ENCODE peak calls at places on chromosomes 5 and 9, in eight cellular contexts. E, X, A, U, K, M, T and V are unnamed samples.

GRCh38 chr9:92634712-92635605 is 35.0 kb downstream of the IPPK start:
- DNase-seq in M (peak), T (no peak), U (peak), E (peak), K (peak), X (peak), A (no peak), V (no peak)

GRCh38 chr5:80055491-80056170 is 20.5 kb downstream of the THBS4 start:
- DNase-seq in U (no peak), X (no peak), M (no peak), E (no peak), T (no peak), K (no peak), A (peak), V (no peak)

GRCh38 chr5:148290271-148291195 is 21.7 kb upstream of the SPINK7 start:
- DNase-seq in M (peak), T (no peak), U (no peak), E (no peak), X (no peak), K (no peak), A (no peak), V (no peak)

GRCh38 chr5:110086658-110087388 is 397.1 kb downstream of the MAN2A1 start:
- DNase-seq in M (peak), E (peak), T (peak), A (no peak), U (no peak), K (no peak), X (peak), V (peak)

GRCh38 chr5:60945760-60946253 is 802 bp downstream of the NDUFAF2 start:
- DNase-seq in K (no peak), A (no peak), X (peak), E (peak), M (peak), T (peak), U (no peak), V (no peak)

GRCh38 chr5:150106669-150107068 is 20.3 kb upstream of the CSF1R start:
- DNase-seq in A (no peak), K (no peak), T (no peak), E (no peak), X (peak), U (no peak), M (peak), V (no peak)

GRCh38 chr5:82562696-82563240 is 284.6 kb upstream of the RPS23 start:
- DNase-seq in M (no peak), U (no peak), K (no peak), T (no peak), X (no peak), A (no peak), E (no peak), V (no peak)

GRCh38 chr9:1362845-1363244 is 312.7 kb downstream of the DMRT2 start:
- DNase-seq in M (no peak), X (no peak), E (no peak), U (no peak), K (no peak), A (no peak), T (no peak), V (no peak)

GRCh38 chr9:34384368-34385165 is 7.9 kb upstream of the MYORG start:
- DNase-seq in M (no peak), U (no peak), E (no peak), K (no peak), T (no peak), X (no peak), A (no peak), V (no peak)

GRCh38 chr9:34644766-34645314 is 1.6 kb upstream of the GALT start:
- DNase-seq in E (no peak), M (no peak), A (no peak), U (no peak), K (no peak), X (no peak), T (no peak), V (no peak)

GRCh38 chr5:74035521-74035937 is 409.5 kb downstream of the ARHGEF28 start:
- DNase-seq in T (peak), U (no peak), X (peak), E (peak), A (no peak), K (no peak), M (peak), V (no peak)

GRCh38 chr5:125409101-125409495 is 662.7 kb upstream of the ZNF608 start:
- DNase-seq in K (no peak), E (no peak), U (no peak), M (no peak), T (no peak), A (no peak), X (no peak), V (no peak)

GRCh38 chr9:75876999-75877647 is 13.3 kb upstream of the PCSK5 start:
- DNase-seq in U (no peak), E (no peak), K (no peak), A (peak), M (no peak), X (no peak), T (no peak), V (no peak)

GRCh38 chr9:113456235-113456634 is 7.3 kb upstream of the RGS3 start:
- DNase-seq in M (no peak), E (peak), K (no peak), U (no peak), A (no peak), X (no peak), T (no peak), V (no peak)

GRCh38 chr9:35646583-35647265 is 4.0 kb downstream of the SIT1 start:
- DNase-seq in K (peak), X (peak), U (peak), T (no peak), E (peak), M (peak), A (no peak), V (no peak)

GRCh38 chr5:102450313-102450990 is 48.3 kb downstream of the SLCO6A1 start:
- DNase-seq in E (no peak), T (no peak), A (no peak), X (no peak), K (no peak), M (no peak), U (no peak), V (no peak)

GRCh38 chr5:58481828-58482227 is 9.4 kb upstream of the GAPT start:
- DNase-seq in T (no peak), M (no peak), K (no peak), E (no peak), X (no peak), U (no peak), A (no peak), V (no peak)

GRCh38 chr9:84337252-84337651 is 3.3 kb downstream of the SLC28A3 start:
- DNase-seq in E (no peak), M (no peak), X (no peak), T (no peak), U (no peak), A (no peak), K (no peak), V (no peak)

GRCh38 chr9:112841261-112841660 is 49.4 kb downstream of the SLC46A2 start:
- DNase-seq in E (no peak), X (no peak), U (no peak), K (no peak), M (peak), T (no peak), A (no peak), V (no peak)

GRCh38 chr9:35666045-35666444 is 1.1 kb upstream of the ARHGEF39 start:
- DNase-seq in U (no peak), M (no peak), X (no peak), T (no peak), K (no peak), E (no peak), A (no peak), V (no peak)

GRCh38 chr9:90907790-90908189 is 106.2 kb downstream of the SYK start:
- DNase-seq in M (no peak), T (no peak), U (no peak), K (no peak), E (no peak), A (no peak), X (no peak), V (no peak)

GRCh38 chr5:175728885-175729828 is 71.3 kb downstream of the HRH2 start:
- DNase-seq in E (no peak), M (no peak), T (no peak), K (no peak), X (no peak), A (no peak), U (no peak), V (no peak)

GRCh38 chr9:12720551-12720950 is 27.4 kb downstream of the TYRP1 start:
- DNase-seq in T (no peak), U (no peak), K (no peak), M (no peak), X (no peak), E (no peak), A (no peak), V (no peak)

GRCh38 chr5:176501333-176501732 is 35.9 kb downstream of the RNF44 start:
- DNase-seq in X (no peak), A (no peak), U (no peak), T (peak), M (no peak), E (peak), K (no peak), V (peak)

GRCh38 chr5:129406440-129406839 is 53.7 kb upstream of the ADAMTS19 start:
- DNase-seq in M (no peak), E (no peak), A (no peak), T (no peak), U (no peak), K (no peak), X (no peak), V (no peak)

GRCh38 chr5:135456238-135457099 is 4.3 kb upstream of the TIFAB start:
- DNase-seq in M (peak), E (peak), K (no peak), A (no peak), X (no peak), U (no peak), T (peak), V (peak)